ENCODE peak calls at places on chromosome X, in four cellular contexts. M is pancreas, V is lung, Q is uterus. S is an unnamed sample. For H3K9me3, the result is how much of the 10 kb centered on the place peaks cover.

GRCh38 chrX:133364201-133364600 is 51.1 kb downstream of the GPC4 start:
- DNase-seq in V (no peak), M (no peak), Q (no peak), S (no peak)

GRCh38 chrX:63453571-63453970 is 102.4 kb upstream of the SPIN4 start:
- DNase-seq in V (no peak), Q (no peak), M (no peak), S (no peak)

GRCh38 chrX:110964761-110965160 is 131.2 kb upstream of the PAK3 start:
- DNase-seq in M (peak), V (no peak), Q (no peak), S (no peak)

GRCh38 chrX:140432328-140433025 is 72.4 kb downstream of the SOX3 start:
- DNase-seq in M (peak), Q (no peak), V (no peak), S (peak)

GRCh38 chrX:150028692-150029091 is 90.4 kb upstream of the EOLA2 start:
- DNase-seq in Q (no peak), V (no peak), M (no peak), S (no peak)

GRCh38 chrX:20218809-20219505 is 47.8 kb downstream of the RPS6KA3 start:
- DNase-seq in M (peak), Q (peak), V (no peak), S (no peak)

GRCh38 chrX:123993326-123993725 is 31.8 kb downstream of the STAG2 start:
- DNase-seq in Q (no peak), V (no peak), M (no peak), S (no peak)

GRCh38 chrX:119042996-119043395 is 29.8 kb upstream of the CT47C1 start:
- DNase-seq in Q (no peak), V (no peak), M (no peak), S (no peak)

GRCh38 chrX:151397741-151398070 is 700 bp downstream of the VMA21 start:
- DNase-seq in M (no peak), V (no peak), Q (no peak), S (no peak)

GRCh38 chrX:154549766-154550165 is 2.3 kb downstream of the IKBKG start:
- DNase-seq in Q (no peak), M (no peak), V (no peak), S (no peak)
- H3K4me3 ChIP-seq in Q (no peak), M (no peak), V (no peak), S (no peak)

DNA sequence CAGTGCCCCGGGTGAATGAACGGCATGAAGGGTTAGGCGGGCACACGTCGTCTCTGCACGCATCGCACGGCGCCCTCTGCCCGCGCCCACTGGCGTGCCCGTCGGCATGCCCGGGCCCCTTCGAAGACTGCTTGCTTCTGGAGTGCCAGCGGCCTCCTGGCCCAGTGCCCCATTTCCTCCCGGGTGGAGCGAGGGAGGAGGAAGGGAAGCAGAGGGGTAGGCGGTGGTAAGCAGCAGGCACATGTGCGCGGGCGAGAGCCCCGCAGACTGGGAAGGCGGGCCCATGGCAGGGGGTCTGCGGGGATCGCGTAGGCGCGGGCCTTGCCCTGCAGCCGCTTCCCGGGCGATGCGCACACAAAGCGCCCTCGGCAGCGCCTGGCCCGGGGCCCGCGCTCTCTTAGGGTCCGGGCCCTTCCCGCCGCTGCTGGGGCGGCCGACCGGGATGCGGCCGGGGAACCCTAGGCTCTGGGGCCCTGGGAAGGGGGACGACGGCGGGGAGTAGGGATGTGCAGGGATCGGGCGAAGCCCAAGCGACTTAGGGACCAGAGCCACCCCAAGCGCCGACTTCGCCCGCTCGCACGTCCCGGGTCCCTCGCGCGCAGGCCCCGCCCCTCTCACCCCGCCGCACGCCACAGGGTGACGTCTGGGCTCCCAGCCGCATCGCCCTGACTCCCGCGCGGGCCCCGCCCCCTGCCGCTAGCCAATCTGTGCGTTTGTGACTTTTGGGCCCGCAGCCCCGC is 866 bp upstream of the EMD start:
- DNase-seq in Q (peak), V (peak), M (peak), S (peak)
- TF ChIP-seq CTCF in Q (no peak), V (no peak), M (no peak), S (no peak)

GRCh38 chrX:117095393-117095792 is 632.6 kb upstream of the CT83 start:
- DNase-seq in M (no peak), V (no peak), Q (no peak), S (no peak)
- H3K9me3 ChIP-seq in M (under half), V (under half), Q (under half), S (under half)

DNA sequence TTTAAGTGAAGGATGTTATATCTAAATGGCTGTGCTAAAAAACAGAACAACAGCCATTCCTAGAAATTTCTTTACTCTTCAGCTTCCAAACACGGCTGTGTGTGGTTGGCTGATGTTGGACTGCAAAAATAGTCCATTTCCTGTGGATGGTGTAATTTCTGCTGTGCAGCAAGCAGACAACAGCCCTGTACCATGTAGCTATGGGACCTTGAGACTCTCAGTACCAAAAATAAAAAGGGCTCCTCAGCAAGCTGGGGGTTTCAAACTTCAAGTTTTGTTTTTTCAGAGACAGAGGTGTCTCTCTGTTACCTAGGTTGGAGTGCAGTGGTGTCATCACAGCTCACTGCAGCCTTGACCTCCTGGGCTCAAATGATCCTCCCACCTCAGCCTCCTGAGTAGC is 18.1 kb downstream of the CD40LG start:
- DNase-seq in V (no peak), M (no peak), Q (no peak), S (no peak)
- H3K4me3 ChIP-seq in V (no peak), M (no peak), Q (no peak), S (no peak)

GRCh38 chrX:97740044-97740443 is 856.3 kb downstream of the RPA4 start:
- DNase-seq in Q (no peak), M (no peak), V (no peak), S (no peak)

GRCh38 chrX:97740886-97741285 is 857.2 kb downstream of the RPA4 start:
- DNase-seq in Q (no peak), M (no peak), V (no peak), S (no peak)

GRCh38 chrX:97747346-97747745 is 863.6 kb downstream of the RPA4 start:
- DNase-seq in V (no peak), Q (no peak), M (no peak), S (no peak)

GRCh38 chrX:97743014-97743413 is 859.3 kb downstream of the RPA4 start:
- DNase-seq in M (no peak), Q (no peak), V (no peak), S (no peak)
- TF ChIP-seq CTCF in M (no peak), Q (no peak), V (no peak), S (no peak)

GRCh38 chrX:48466696-48467095 is 3.4 kb downstream of the SLC38A5 start:
- DNase-seq in Q (no peak), V (no peak), M (peak), S (no peak)
- H3K9me3 ChIP-seq in Q (under half), V (under half), M (under half), S (under half)

DNA sequence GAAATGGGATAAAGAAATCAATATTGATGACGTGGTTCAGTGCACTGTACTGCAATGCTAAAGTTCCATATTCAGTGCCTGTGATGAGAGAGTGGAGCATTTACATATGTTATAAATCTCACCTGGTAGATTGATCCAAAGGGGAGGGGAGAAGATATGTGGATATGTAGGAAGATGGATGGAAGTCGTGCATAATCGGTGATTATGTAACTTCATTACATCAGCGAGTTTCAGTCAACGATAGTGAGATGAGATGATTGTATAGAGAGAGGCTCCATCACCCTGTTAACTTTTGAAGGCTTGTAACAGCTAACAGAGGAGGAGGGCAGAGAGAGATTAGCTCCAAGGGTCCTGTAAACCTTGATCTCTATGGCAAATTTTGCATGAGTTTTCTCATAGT is 1.8 kb downstream of the IL1RAPL1 start:
- DNase-seq in V (no peak), M (no peak), Q (no peak), S (no peak)
- H3K4me3 ChIP-seq in V (no peak), M (no peak), Q (no peak), S (no peak)

DNA sequence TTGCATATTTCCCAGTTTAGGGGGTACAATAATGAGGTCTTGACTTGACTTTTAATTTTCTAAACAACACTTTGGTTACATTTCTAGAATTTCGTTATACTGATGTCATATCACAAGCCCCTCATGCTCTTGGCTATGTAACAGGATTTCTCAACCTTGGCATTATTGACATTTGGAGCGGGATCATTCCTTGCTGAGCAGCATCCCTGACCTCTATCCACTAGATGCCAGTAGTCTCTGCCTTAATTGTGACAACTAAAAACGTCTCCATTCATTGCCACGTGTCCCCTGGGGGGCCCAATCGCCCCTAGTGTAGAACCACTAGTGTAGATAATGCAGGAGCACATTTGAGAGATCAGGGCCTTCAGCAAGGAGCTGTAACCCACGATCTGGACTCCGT is 234.2 kb upstream of the MID1 start:
- DNase-seq in V (no peak), M (no peak), Q (no peak), S (no peak)
- TF ChIP-seq CTCF in V (no peak), M (no peak), Q (no peak), S (no peak)

DNA sequence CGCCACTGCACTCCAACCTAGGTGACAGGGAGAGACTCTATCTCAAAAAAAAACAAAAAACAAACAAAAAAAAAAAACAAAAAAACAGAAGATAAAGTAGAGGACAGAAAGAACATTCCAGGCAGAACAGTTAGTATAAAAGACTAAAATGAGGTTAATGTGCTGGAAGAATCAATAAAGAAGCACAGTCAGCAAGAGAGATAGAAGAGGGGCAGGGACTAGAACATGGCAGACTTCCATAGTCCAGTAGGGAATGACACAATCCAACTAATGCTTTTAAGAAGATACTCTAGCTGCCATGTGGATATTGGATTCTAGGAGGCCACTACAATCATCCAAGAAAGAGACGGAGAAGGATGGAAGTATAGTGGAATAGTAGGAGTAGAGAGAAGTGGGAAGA is 11.6 kb downstream of the ADGRG2 start:
- DNase-seq in V (no peak), Q (no peak), M (no peak), S (no peak)
- H3K9me3 ChIP-seq in V (under half), Q (under half), M (under half), S (under half)